ENCODE peak calls at places on chromosome 21, in nine cellular contexts. Q, H, I, F, L, G, Z, J and W are unnamed samples.

GRCh38 chr21:45363921-45364463 is 41.0 kb upstream of the COL18A1 start:
- DNase-seq in Z (peak; percentile 93), L (peak; percentile 87), H (peak; percentile 93), G (no peak), F (no peak), I (peak; percentile 96), J (no peak), Q (peak; percentile 91), W (peak; percentile 71)

GRCh38 chr21:26801524-26801923 is 43.7 kb downstream of the ADAMTS1 start:
- DNase-seq in L (no peak), G (no peak), Q (no peak), I (peak; percentile 15), Z (peak; percentile 29), H (peak; percentile 90), J (no peak), F (no peak), W (no peak)

GRCh38 chr21:28541371-28542112 is 451.1 kb downstream of the LTN1 start:
- DNase-seq in G (no peak), H (no peak), Z (no peak), F (no peak), J (no peak), L (no peak), I (no peak), Q (no peak), W (peak; percentile 12)

GRCh38 chr21:15730484-15731242 is 881 bp downstream of the USP25 start:
- DNase-seq in J (no peak), L (no peak), Z (no peak), I (no peak), Q (peak; percentile 67), G (peak; percentile 6), F (no peak), H (no peak), W (peak; percentile 67)

GRCh38 chr21:42456457-42456856 is 39.6 kb downstream of the RSPH1 start:
- DNase-seq in H (no peak), L (no peak), J (no peak), Z (no peak), Q (no peak), F (no peak), I (no peak), G (no peak), W (no peak)

GRCh38 chr21:43764576-43765495 is 11.3 kb downstream of the CSTB start:
- DNase-seq in L (no peak), F (no peak), G (no peak), Q (no peak), J (no peak), H (no peak), Z (no peak), I (no peak), W (no peak)

GRCh38 chr21:16072692-16073091 is 342.9 kb downstream of the USP25 start:
- DNase-seq in L (no peak), Z (peak; percentile 81), G (no peak), I (no peak), H (peak; percentile 67), J (no peak), F (no peak), Q (no peak), W (no peak)

GRCh38 chr21:44353200-44353970 is at the start of gene TRPM2:
- DNase-seq in I (no peak), G (no peak), Q (peak; percentile 80), H (no peak), J (peak; percentile 43), F (no peak), L (no peak), Z (no peak), W (no peak)